ENCODE peak calls at places on chromosomes 7 and 10, in four cellular contexts. J, G, O and K are unnamed samples.

GRCh38 chr7:3404490-3404889 is 103.4 kb downstream of the SDK1 start:
- DNase-seq in G (no peak), O (no peak), J (peak), K (no peak)

GRCh38 chr7:17524746-17525145 is 226.3 kb downstream of the AHR start:
- DNase-seq in O (no peak), J (no peak), G (no peak), K (no peak)

GRCh38 chr7:75546272-75547015 is 54.3 kb downstream of the SPDYE5 start:
- DNase-seq in G (no peak), O (no peak), J (no peak), K (no peak)

GRCh38 chr7:1426474-1426873 is 32.8 kb downstream of the MICALL2 start:
- DNase-seq in J (no peak), G (no peak), O (no peak), K (no peak)

GRCh38 chr10:13973742-13974141 is 357.0 kb downstream of the FRMD4A start:
- DNase-seq in G (no peak), J (peak), O (no peak), K (no peak)

GRCh38 chr10:5960070-5960972 is 17.0 kb downstream of the IL15RA start:
- DNase-seq in J (no peak), G (peak), O (no peak), K (no peak)

GRCh38 chr7:27994639-27995038 is 186.0 kb downstream of the JAZF1 start:
- DNase-seq in O (no peak), G (no peak), J (peak), K (no peak)

GRCh38 chr10:71302874-71303568 is 16.0 kb upstream of the SLC29A3 start:
- DNase-seq in J (peak), O (peak), G (peak), K (no peak)

GRCh38 chr7:137001041-137001440 is 132.6 kb downstream of the CHRM2 start:
- DNase-seq in G (no peak), O (no peak), J (no peak), K (no peak)

GRCh38 chr10:30027057-30028005 is 32.1 kb downstream of the JCAD start:
- DNase-seq in O (no peak), G (peak), J (no peak), K (peak)

GRCh38 chr10:58239561-58240169 is 28.0 kb downstream of the IPMK start:
- DNase-seq in J (no peak), O (no peak), G (no peak), K (no peak)

GRCh38 chr10:29637537-29637936 is 2.8 kb upstream of the SVIL start:
- DNase-seq in J (no peak), G (no peak), O (no peak), K (no peak)

GRCh38 chr7:123958186-123958703 is 33.2 kb downstream of the SPAM1 start:
- DNase-seq in G (no peak), O (no peak), J (no peak), K (no peak)

GRCh38 chr7:26667514-26668133 is 196.8 kb downstream of the SKAP2 start:
- DNase-seq in G (peak), O (peak), J (peak), K (peak)

GRCh38 chr7:124701955-124702354 is 63.6 kb downstream of the GPR37 start:
- DNase-seq in J (no peak), O (no peak), G (no peak), K (no peak)

GRCh38 chr10:15897282-15897681 is 37.0 kb upstream of the MINDY3 start:
- DNase-seq in O (no peak), J (no peak), G (no peak), K (no peak)

GRCh38 chr10:86862373-86862772 is 95.0 kb downstream of the MMRN2 start:
- DNase-seq in J (no peak), O (no peak), G (no peak), K (no peak)

GRCh38 chr7:47538846-47539311 is 43.0 kb downstream of the TNS3 start:
- DNase-seq in G (no peak), O (peak), J (no peak), K (no peak)

GRCh38 chr10:75722609-75723008 is 291.2 kb downstream of the LRMDA start:
- DNase-seq in J (no peak), G (no peak), O (no peak), K (no peak)

GRCh38 chr10:95290446-95290800 is 380 bp downstream of the PDLIM1 start:
- DNase-seq in J (no peak), G (no peak), O (no peak), K (no peak)

GRCh38 chr7:12257582-12257981 is 46.5 kb downstream of the TMEM106B start:
- DNase-seq in G (no peak), J (no peak), O (peak), K (no peak)

GRCh38 chr10:102775973-102776669 is 32.4 kb downstream of the WBP1L start:
- DNase-seq in J (peak), G (peak), O (peak), K (no peak)

GRCh38 chr10:25113231-25114035 is 61.4 kb upstream of the GPR158 start:
- DNase-seq in J (peak), G (peak), O (peak), K (peak)
- TF ChIP-seq FOXJ3 in J (no peak), G (no peak), O (no peak), K (no peak)

GRCh38 chr7:39741942-39742623 is 118.7 kb downstream of the RALA start:
- DNase-seq in O (no peak), J (peak), G (peak), K (peak)
- TF ChIP-seq FOXJ3 in O (no peak), J (no peak), G (no peak), K (no peak)

DNA sequence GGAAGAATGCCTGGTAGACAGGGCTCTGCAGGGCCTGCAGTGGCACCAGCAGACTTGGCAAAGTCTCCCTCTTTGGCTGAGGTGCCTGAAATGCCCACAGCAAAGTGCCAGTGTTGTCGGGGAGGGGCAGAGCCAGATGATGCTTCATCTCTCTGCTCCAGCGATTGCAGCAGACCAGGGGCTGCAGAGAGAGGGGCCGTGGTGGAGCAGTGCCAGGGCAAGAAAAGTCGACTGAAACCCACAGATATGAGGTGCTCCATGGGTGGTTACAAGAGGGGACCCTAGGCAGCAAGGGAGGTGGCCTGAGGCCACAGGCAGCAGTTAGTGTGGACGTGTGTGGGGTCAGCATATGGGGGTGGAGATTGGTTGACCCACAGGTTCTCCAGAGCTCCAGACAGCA is 123.5 kb upstream of the SHH start:
- DNase-seq in J (no peak), G (no peak), O (no peak), K (no peak)
- TF ChIP-seq FOXJ3 in J (no peak), G (no peak), O (no peak), K (no peak)

DNA sequence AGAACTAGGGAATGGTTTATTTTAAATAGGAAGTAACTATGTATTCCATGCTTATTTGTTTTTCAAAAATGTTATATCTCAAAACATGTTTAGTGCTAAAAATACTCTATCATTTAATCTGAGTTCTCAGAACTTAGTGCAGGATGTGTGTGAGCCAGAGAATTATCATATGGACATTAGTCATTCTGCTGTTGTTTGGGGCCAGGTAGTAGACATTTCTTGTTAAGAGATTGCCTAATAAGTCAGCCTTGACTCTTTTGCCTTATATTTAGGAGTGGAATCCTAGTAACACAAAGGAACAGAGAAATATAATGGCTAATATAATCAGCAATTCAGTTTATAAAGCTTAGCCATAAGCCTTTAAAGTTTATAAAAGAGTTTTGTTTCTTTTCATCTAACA is 149.8 kb downstream of the CCSER2 start:
- DNase-seq in J (no peak), G (no peak), O (no peak), K (no peak)
- TF ChIP-seq FOXJ3 in J (no peak), G (no peak), O (no peak), K (no peak)

DNA sequence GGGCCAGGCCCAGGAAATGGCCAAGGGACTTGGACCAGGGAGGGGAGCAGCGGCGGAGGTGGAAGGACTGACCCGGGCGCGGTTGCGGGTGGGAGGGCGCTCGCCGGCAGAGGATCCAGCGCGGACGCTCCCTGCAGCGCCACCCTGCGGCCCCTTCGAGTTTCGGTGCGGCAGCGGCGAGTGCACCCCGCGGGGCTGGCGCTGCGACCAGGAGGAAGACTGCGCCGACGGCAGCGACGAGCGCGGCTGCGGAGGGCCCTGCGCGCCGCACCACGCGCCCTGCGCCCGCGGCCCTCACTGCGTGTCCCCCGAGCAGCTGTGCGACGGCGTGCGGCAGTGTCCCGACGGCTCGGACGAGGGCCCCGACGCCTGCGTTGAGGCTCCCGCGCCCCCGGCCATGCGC is 16.8 kb upstream of the ZNF467 start:
- DNase-seq in G (peak), J (peak), O (no peak), K (peak)
- TF ChIP-seq FOXJ3 in G (no peak), J (no peak), O (no peak), K (no peak)

DNA sequence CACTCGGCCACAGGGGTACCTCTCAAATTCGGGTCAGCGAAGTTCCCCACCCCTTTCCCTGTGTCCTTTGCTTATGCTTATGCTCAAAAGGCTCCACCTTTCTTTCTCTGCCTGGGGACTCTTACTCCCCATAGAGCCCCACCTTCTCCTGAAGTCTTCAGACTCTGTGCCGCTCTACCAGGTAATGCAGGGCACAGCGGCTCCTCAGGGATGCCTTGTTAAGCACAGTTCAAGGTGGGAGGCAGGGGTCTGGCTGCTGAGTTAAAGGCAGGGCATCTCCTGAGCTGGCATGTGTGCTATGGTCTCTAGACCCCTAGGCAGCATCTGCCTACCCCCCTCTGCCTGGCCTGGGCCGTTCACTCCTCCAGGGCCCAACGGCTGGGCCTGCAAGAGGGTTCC is 3.0 kb upstream of the CXCL12 start:
- DNase-seq in O (no peak), J (no peak), G (no peak), K (no peak)
- TF ChIP-seq FOXJ3 in O (no peak), J (no peak), G (no peak), K (no peak)

DNA sequence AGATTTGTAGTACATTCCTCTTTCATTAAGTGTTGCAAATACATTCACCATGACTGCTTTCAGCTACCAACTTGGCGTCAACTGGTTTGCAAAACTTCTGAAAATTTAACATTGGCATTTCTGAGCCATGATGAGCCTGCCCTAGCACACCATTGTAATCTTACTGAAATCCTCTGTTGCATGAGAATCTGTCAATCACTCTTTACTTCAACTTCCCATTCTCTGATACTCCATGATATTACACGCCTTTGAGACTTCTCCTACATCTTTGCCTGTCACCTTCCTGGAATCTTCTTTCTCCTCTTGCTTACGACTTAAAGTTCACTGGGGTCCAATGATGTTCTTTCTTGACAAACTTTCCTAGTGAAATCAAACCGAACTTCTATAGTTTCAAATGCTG is 32.2 kb downstream of the EBLN1 start:
- DNase-seq in J (no peak), O (no peak), G (no peak), K (no peak)
- TF ChIP-seq FOXJ3 in J (no peak), O (no peak), G (no peak), K (no peak)

DNA sequence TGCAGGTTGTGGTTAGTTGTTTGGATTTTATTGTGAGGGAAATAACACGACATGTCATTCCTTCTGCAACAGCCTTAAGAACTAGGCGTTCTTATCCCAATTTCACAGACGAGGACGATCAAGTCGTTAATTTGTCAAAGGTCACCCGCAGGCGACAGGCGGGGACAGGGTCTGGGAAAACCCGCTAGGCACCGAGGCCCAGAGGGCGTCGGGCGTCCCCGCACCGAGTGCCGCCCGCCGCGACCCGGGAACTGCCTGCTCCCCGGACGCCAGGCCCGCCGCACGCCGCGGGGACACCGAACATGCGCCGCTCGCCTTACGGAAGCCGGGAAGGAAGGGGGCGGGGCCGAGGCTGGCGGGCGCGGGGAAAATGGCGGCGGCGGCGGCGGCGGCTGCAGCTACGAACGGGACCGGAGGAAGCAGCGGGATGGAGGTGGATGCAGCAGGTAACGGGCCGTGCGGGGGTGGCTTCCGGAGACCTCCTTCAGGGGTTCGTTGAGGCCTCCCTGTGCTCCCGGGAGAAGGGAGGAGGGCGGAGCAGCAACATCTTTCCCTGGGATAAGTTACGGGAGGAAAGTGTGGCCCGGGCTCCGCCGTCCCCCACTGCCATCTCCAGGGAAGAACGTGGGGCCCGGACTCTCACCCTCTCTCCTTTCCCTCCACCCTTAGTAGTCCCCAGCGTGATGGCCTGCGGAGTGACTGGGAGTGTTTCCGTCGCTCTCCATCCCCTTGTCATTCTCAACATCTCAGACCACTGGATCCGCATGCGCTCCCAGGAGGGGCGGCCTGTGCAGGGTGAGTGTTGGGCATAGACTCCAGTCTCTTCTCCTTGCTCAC is at the start of gene COPS6:
- DNase-seq in O (peak), J (peak), G (peak), K (peak)
- TF ChIP-seq FOXJ3 in O (no peak), J (no peak), G (no peak), K (no peak)